ENCODE peak calls at places on chromosomes 13 and 19, in eight cellular contexts. E, V, T, U, N, X, G and R are unnamed samples.
A peak's percentile ranks its signal among the peaks of the same experiment; 100 is the strongest.

GRCh38 chr13:66036024-66036614 is 1194.0 kb downstream of the PCDH9 start:
- DNase-seq in T (no peak), G (no peak), X (no peak), N (peak; percentile 4), U (no peak), V (peak; percentile 4), E (no peak), R (no peak)

GRCh38 chr13:98202026-98202425 is 25.0 kb upstream of the RNF113B start:
- DNase-seq in T (no peak), E (no peak), V (no peak), N (no peak), G (peak; percentile 43), X (no peak), U (peak; percentile 41), R (no peak)

GRCh38 chr13:106804996-106805395 is 237.1 kb upstream of the ARGLU1 start:
- DNase-seq in V (no peak), E (no peak), G (no peak), N (no peak), X (no peak), U (no peak), T (no peak), R (no peak)

GRCh38 chr19:4295972-4296771 is 6.0 kb downstream of the TMIGD2 start:
- DNase-seq in E (no peak), G (peak; percentile 38), V (no peak), U (no peak), T (no peak), X (no peak), N (peak; percentile 18), R (no peak)

GRCh38 chr19:29671393-29672076 is 6.3 kb downstream of the PLEKHF1 start:
- DNase-seq in E (peak; percentile 43), V (no peak), X (peak; percentile 86), T (peak; percentile 92), N (peak; percentile 4), U (no peak), G (peak; percentile 60), R (peak; percentile 46)

GRCh38 chr19:47363758-47364529 is 14.8 kb downstream of the DHX34 start:
- DNase-seq in N (peak; percentile 85), T (no peak), X (no peak), E (no peak), U (no peak), G (no peak), V (peak; percentile 65), R (no peak)

GRCh38 chr13:33743438-33744368 is 74.2 kb upstream of the RFC3 start:
- DNase-seq in V (no peak), N (no peak), G (no peak), E (no peak), T (no peak), U (no peak), X (no peak), R (no peak)

GRCh38 chr13:98842858-98843481 is 90.5 kb upstream of the SLC15A1 start:
- DNase-seq in G (peak; percentile 71), X (peak; percentile 78), T (no peak), E (peak; percentile 83), U (no peak), N (peak; percentile 77), V (peak; percentile 80), R (peak; percentile 85)

GRCh38 chr19:14135985-14136508 is 342 bp downstream of the ASF1B start:
- DNase-seq in E (no peak), V (no peak), N (no peak), T (no peak), X (no peak), G (no peak), U (peak; percentile 77), R (peak; percentile 24)

GRCh38 chr19:54172764-54173699 is at the start of gene TMC4:
- DNase-seq in E (no peak), T (no peak), N (no peak), U (no peak), X (no peak), V (no peak), G (peak; percentile 88), R (no peak)

GRCh38 chr13:110134801-110135200 is 172.2 kb downstream of the COL4A1 start:
- DNase-seq in E (no peak), U (no peak), V (no peak), N (no peak), G (no peak), X (peak; percentile 67), T (peak; percentile 65), R (no peak)

GRCh38 chr13:113854238-113855011 is 9.5 kb downstream of the GAS6 start:
- DNase-seq in U (peak; percentile 75), V (peak; percentile 81), X (peak; percentile 63), G (no peak), T (peak; percentile 54), E (no peak), N (no peak), R (peak; percentile 55)

GRCh38 chr19:5929179-5929578 is 15.1 kb downstream of the CAPS start:
- DNase-seq in X (no peak), T (no peak), V (no peak), G (no peak), E (no peak), U (no peak), N (no peak), R (no peak)

GRCh38 chr13:86792153-86792651 is 879.0 kb upstream of the SLITRK5 start:
- DNase-seq in V (no peak), T (no peak), U (peak; percentile 73), G (no peak), X (no peak), E (no peak), N (no peak), R (peak; percentile 61)

GRCh38 chr13:23692816-23693215 is 122.6 kb downstream of the TNFRSF19 start:
- DNase-seq in U (no peak), V (no peak), X (no peak), N (no peak), T (no peak), G (no peak), E (no peak), R (no peak)

GRCh38 chr19:48501446-48501960 is 10.1 kb downstream of the LMTK3 start:
- DNase-seq in T (no peak), V (no peak), E (peak; percentile 71), X (no peak), N (no peak), G (peak; percentile 70), U (peak; percentile 86), R (no peak)

GRCh38 chr19:21587117-21587461 is 81.7 kb downstream of the ZNF429 start:
- DNase-seq in V (no peak), U (no peak), E (peak; percentile 41), X (no peak), N (no peak), G (no peak), T (no peak), R (peak; percentile 69)

GRCh38 chr19:37738371-37738770 is 18.8 kb upstream of the ZNF607 start:
- DNase-seq in U (no peak), G (no peak), T (no peak), V (no peak), E (no peak), N (no peak), X (no peak), R (no peak)
- H3K9me3 ChIP-seq in U (peaks cover 75% of the 10 kb centered on the region), G (peaks cover 100% of the 10 kb centered on the region), T (peaks cover 24% of the 10 kb centered on the region), V (peaks cover 42% of the 10 kb centered on the region), E (peaks cover 44% of the 10 kb centered on the region), N (no peaks in the 10 kb centered on the region), X (peaks cover 6% of the 10 kb centered on the region), R (no peaks in the 10 kb centered on the region)

GRCh38 chr13:71412231-71412630 is 454.8 kb downstream of the DACH1 start:
- DNase-seq in V (no peak), U (no peak), T (no peak), X (no peak), E (no peak), N (no peak), G (no peak), R (no peak)

GRCh38 chr13:71408416-71408815 is 458.6 kb downstream of the DACH1 start:
- DNase-seq in T (no peak), E (no peak), U (no peak), V (no peak), X (no peak), N (no peak), G (no peak), R (no peak)
- TF ChIP-seq POLR2A in T (no peak), E (no peak), U (no peak), V (no peak), X (no peak), N (no peak), G (no peak), R (no peak)

GRCh38 chr19:19674315-19674714 is 5.7 kb downstream of the ZNF101 start:
- DNase-seq in E (no peak), T (no peak), X (no peak), G (no peak), V (no peak), U (no peak), N (no peak), R (no peak)

GRCh38 chr19:19677579-19677978 is 8.9 kb downstream of the ZNF101 start:
- DNase-seq in T (no peak), G (no peak), V (no peak), E (no peak), U (no peak), X (no peak), N (no peak), R (peak; percentile 8)

DNA sequence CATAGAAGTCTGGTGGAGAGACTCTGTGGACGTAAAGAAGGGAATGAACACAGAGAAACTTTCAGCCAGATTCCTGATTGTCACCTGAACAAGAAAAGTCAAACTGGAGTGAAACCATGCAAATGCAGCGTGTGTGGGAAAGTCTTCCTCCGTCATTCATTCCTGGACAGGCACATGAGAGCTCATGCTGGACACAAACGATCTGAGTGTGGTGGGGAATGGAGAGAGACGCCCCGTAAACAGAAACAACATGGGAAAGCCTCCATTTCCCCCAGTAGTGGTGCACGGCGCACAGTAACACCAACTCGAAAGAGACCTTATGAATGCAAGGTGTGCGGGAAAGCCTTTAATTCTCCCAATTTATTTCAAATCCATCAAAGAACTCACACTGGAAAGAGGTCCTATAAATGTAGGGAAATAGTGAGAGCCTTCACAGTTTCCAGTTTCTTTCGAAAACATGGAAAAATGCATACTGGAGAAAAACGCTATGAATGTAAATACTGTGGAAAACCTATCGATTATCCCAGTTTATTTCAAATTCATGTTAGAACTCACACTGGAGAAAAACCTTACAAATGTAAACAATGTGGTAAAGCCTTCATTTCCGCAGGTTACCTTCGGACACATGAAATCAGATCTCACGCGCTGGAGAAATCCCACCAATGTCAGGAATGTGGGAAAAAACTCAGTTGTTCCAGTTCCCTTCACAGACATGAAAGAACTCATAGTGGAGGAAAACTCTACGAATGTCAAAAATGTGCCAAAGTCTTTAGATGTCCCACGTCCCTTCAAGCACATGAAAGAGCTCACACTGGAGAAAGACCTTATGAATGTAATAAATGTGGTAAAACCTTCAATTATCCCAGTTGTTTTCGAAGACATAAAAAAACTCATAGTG is 10.8 kb downstream of the ZNF101 start:
- DNase-seq in V (no peak), U (no peak), E (no peak), X (no peak), T (no peak), G (no peak), N (no peak), R (peak; percentile 1)
- H3K9me3 ChIP-seq in V (peaks cover 37% of the 10 kb centered on the region), U (peaks cover 53% of the 10 kb centered on the region), E (no peaks in the 10 kb centered on the region), X (no peaks in the 10 kb centered on the region), T (no peaks in the 10 kb centered on the region), G (peaks cover 95% of the 10 kb centered on the region), N (peaks cover 12% of the 10 kb centered on the region), R (no peaks in the 10 kb centered on the region)

DNA sequence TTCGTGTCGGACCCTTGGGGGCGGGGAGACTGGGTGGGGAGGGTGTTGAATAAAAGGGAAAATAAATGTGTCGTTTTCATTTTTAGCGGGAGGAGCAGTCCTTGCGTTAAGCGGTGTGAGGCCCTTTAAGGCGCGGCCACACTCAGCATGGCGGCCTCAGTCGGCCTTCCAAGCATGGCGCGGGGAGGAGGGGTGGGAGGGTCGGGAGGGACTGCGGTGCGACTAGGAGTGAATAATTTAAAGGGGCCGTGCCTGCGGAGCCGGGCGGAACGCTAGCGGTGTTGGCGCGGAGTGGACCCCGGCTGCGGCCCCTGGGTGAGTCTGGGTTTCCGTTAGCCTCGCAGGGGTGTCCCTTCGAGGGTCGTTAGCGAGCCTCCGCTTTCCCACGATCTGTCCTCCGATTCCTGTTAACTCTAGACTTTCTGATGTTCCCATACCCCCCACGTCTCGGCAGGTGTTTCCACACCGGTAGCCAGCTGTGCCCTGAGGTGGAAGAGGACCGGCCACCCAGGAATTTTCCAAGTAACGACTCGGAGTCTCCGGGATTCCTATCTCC is 1.5 kb upstream of the PNPLA6 start:
- DNase-seq in X (peak; percentile 90), T (peak; percentile 85), V (peak; percentile 85), N (peak; percentile 88), U (peak; percentile 96), G (peak; percentile 88), E (peak; percentile 92), R (peak; percentile 94)
- TF ChIP-seq POLR2A in X (peak; percentile 55), T (peak; percentile 83), V (no peak), N (peak; percentile 42), U (peak; percentile 57), G (no peak), E (peak; percentile 85), R (no peak)